ENCODE peak calls at places on chromosomes 4 and X, in six cellular contexts. F, O, E, Q, C and A are unnamed samples.

GRCh38 chrX:97847885-97848679 is 964.4 kb downstream of the RPA4 start:
- DNase-seq in E (no peak), Q (no peak), F (no peak), O (no peak), C (no peak), A (no peak)

GRCh38 chrX:44914532-44915198 is 41.7 kb downstream of the KDM6A start:
- DNase-seq in C (no peak), Q (peak), F (no peak), E (no peak), O (no peak), A (no peak)

GRCh38 chrX:129678176-129678880 is 23.6 kb upstream of the APLN start:
- DNase-seq in O (no peak), C (no peak), E (no peak), Q (no peak), F (peak), A (peak)

GRCh38 chr4:10753326-10753725 is 68.8 kb upstream of the CLNK start:
- DNase-seq in Q (no peak), E (no peak), C (no peak), F (no peak), O (no peak), A (no peak)

GRCh38 chr4:47238697-47239096 is 207.3 kb downstream of the GABRB1 start:
- DNase-seq in C (no peak), F (no peak), O (no peak), Q (no peak), E (no peak), A (no peak)

GRCh38 chr4:41678086-41678485 is 70.4 kb downstream of the PHOX2B start:
- DNase-seq in C (no peak), E (no peak), Q (peak), O (no peak), F (no peak), A (no peak)

GRCh38 chr4:76747613-76748012 is 150.3 kb downstream of the SOWAHB start:
- DNase-seq in O (no peak), C (no peak), Q (no peak), E (no peak), F (no peak), A (no peak)

GRCh38 chr4:146267826-146268225 is 53.5 kb downstream of the REELD1 start:
- DNase-seq in F (no peak), Q (no peak), E (no peak), O (no peak), C (no peak), A (no peak)

GRCh38 chr4:78247541-78248285 is 190.6 kb downstream of the FRAS1 start:
- DNase-seq in E (no peak), F (no peak), C (no peak), O (no peak), Q (no peak), A (no peak)

GRCh38 chr4:37725718-37726117 is 39.5 kb upstream of the RELL1 start:
- DNase-seq in Q (no peak), C (no peak), E (no peak), F (no peak), O (no peak), A (no peak)

GRCh38 chrX:21875013-21875412 is 19.2 kb downstream of the YY2 start:
- DNase-seq in E (no peak), O (no peak), Q (no peak), F (no peak), C (no peak), A (no peak)

GRCh38 chr4:126364290-126364978 is 1049.7 kb downstream of the FAT4 start:
- DNase-seq in E (no peak), F (no peak), C (no peak), O (no peak), Q (no peak), A (no peak)

GRCh38 chr4:3314706-3315260 is 22.0 kb downstream of the RGS12 start:
- DNase-seq in C (no peak), O (no peak), F (no peak), E (no peak), Q (no peak), A (no peak)

GRCh38 chr4:6221851-6222760 is 21.8 kb upstream of the JAKMIP1 start:
- DNase-seq in O (no peak), Q (no peak), C (no peak), F (peak), E (peak), A (peak)

GRCh38 chr4:152187693-152188092 is 348.2 kb downstream of the FBXW7 start:
- DNase-seq in F (no peak), Q (no peak), C (no peak), E (no peak), O (no peak), A (no peak)

GRCh38 chr4:127993150-127993549 is 27.9 kb downstream of the ABHD18 start:
- DNase-seq in C (no peak), Q (no peak), E (no peak), F (no peak), O (no peak), A (no peak)

GRCh38 chr4:70192895-70193294 is 2.6 kb upstream of the ODAM start:
- DNase-seq in C (no peak), Q (no peak), O (no peak), F (no peak), E (no peak), A (no peak)

GRCh38 chrX:18871161-18871880 is 112.6 kb downstream of the PHKA2 start:
- DNase-seq in Q (no peak), E (no peak), F (no peak), O (no peak), C (no peak), A (no peak)

GRCh38 chrX:80816051-80816450 is 6.4 kb upstream of the BRWD3 start:
- DNase-seq in F (no peak), E (no peak), C (no peak), O (no peak), Q (no peak), A (no peak)